ENCODE peak calls at places on chromosomes 16 and 17, in six cellular contexts. Z, C, V, F, K and X are unnamed samples.

GRCh38 chr17:2044263-2044894 is 2.6 kb downstream of the OVCA2 start:
- DNase-seq in Z (no peak), C (no peak), V (no peak), F (no peak), K (no peak), X (no peak)

GRCh38 chr16:10509534-10510025 is 70.8 kb downstream of the EMP2 start:
- DNase-seq in Z (peak; percentile 57), C (peak; percentile 71), V (peak; percentile 71), F (peak; percentile 72), K (peak; percentile 85), X (peak; percentile 74)

GRCh38 chr16:84887207-84887606 is 67.4 kb downstream of the CRISPLD2 start:
- DNase-seq in Z (no peak), C (no peak), V (no peak), F (no peak), K (no peak), X (no peak)

GRCh38 chr16:89805136-89805905 is 11.1 kb downstream of the FANCA start:
- DNase-seq in Z (no peak), C (no peak), V (no peak), F (no peak), K (no peak), X (no peak)

GRCh38 chr16:74691093-74691855 is 9.4 kb downstream of the MLKL start:
- DNase-seq in Z (no peak), C (no peak), V (no peak), F (no peak), K (no peak), X (no peak)

GRCh38 chr17:83046759-83047478 is 32.5 kb upstream of the METRNL start:
- DNase-seq in Z (no peak), C (no peak), V (no peak), F (no peak), K (no peak), X (no peak)

GRCh38 chr17:68627956-68628355 is 26.8 kb upstream of the FAM20A start:
- DNase-seq in Z (no peak), C (no peak), V (no peak), F (no peak), K (no peak), X (peak; percentile 49)

GRCh38 chr16:2470603-2471015 is 488 bp upstream of the NTN3 start:
- DNase-seq in Z (no peak), C (no peak), V (no peak), F (no peak), K (no peak), X (no peak)

GRCh38 chr17:40095944-40096791 is 4.2 kb downstream of the NR1D1 start:
- DNase-seq in Z (peak; percentile 81), C (no peak), V (no peak), F (no peak), K (no peak), X (no peak)

GRCh38 chr16:69579783-69580182 is 14.0 kb downstream of the NFAT5 start:
- DNase-seq in Z (no peak), C (no peak), V (no peak), F (no peak), K (no peak), X (no peak)

GRCh38 chr16:74291577-74292208 is 4.9 kb upstream of the PSMD7 start:
- DNase-seq in Z (no peak), C (no peak), V (no peak), F (no peak), K (no peak), X (no peak)

GRCh38 chr17:19018600-19018950 is 14.0 kb upstream of the FAM83G start:
- DNase-seq in Z (no peak), C (no peak), V (no peak), F (no peak), K (no peak), X (no peak)

GRCh38 chr17:1182831-1183578 is 3.2 kb upstream of the ABR start:
- DNase-seq in Z (no peak), C (no peak), V (no peak), F (no peak), K (no peak), X (no peak)

GRCh38 chr16:50724237-50724747 is 17.6 kb upstream of the CYLD start:
- DNase-seq in Z (no peak), C (no peak), V (no peak), F (no peak), K (no peak), X (no peak)

GRCh38 chr16:20798364-20798763 is 7.9 kb downstream of the ERI2 start:
- DNase-seq in Z (no peak), C (no peak), V (no peak), F (no peak), K (no peak), X (no peak)

GRCh38 chr16:17345043-17345442 is 125.7 kb downstream of the XYLT1 start:
- DNase-seq in Z (no peak), C (no peak), V (no peak), F (no peak), K (no peak), X (peak; percentile 63)

GRCh38 chr17:4509402-4509801 is 10.7 kb downstream of the SPNS2 start:
- DNase-seq in Z (no peak), C (no peak), V (no peak), F (no peak), K (peak; percentile 54), X (no peak)

GRCh38 chr17:42675984-42676423 is 790 bp downstream of the PLEKHH3 start:
- DNase-seq in Z (no peak), C (peak; percentile 43), V (no peak), F (peak; percentile 19), K (no peak), X (peak; percentile 84)